ENCODE peak calls at places on chromosome 10, in eight cellular contexts. B is breast epithelium, K is stomach, Z is transverse colon, U is GM12892, L is sigmoid colon, C is esophagus muscularis mucosa, H is spleen. R is an unnamed sample.

GRCh38 chr10:60643874-60644273 is 134.4 kb upstream of the CDK1 start:
- DNase-seq in B (no peak), K (no peak), Z (no peak), U (no peak), L (no peak), C (no peak), H (no peak), R (no peak)

GRCh38 chr10:17736223-17736622 is 15.8 kb upstream of the TMEM236 start:
- DNase-seq in B (no peak), K (no peak), Z (no peak), U (no peak), L (no peak), C (no peak), H (no peak), R (no peak)

GRCh38 chr10:80454526-80455460 is 683 bp downstream of the TSPAN14 start:
- DNase-seq in B (no peak), K (peak; percentile 67), Z (peak; percentile 86), U (peak; percentile 51), L (peak; percentile 78), C (no peak), H (peak; percentile 92), R (no peak)

GRCh38 chr10:133128126-133129081 is 31.6 kb upstream of the KNDC1 start:
- DNase-seq in B (no peak), K (no peak), Z (peak; percentile 5), U (peak; percentile 28), L (peak; percentile 49), C (no peak), H (peak; percentile 75), R (no peak)

GRCh38 chr10:3961082-3961481 is 176.1 kb upstream of the KLF6 start:
- DNase-seq in B (no peak), K (no peak), Z (no peak), U (no peak), L (no peak), C (no peak), H (no peak), R (no peak)

GRCh38 chr10:123800299-123800698 is 91.3 kb downstream of the CPXM2 start:
- DNase-seq in B (no peak), K (no peak), Z (no peak), U (no peak), L (no peak), C (peak; percentile 92), H (no peak), R (no peak)

GRCh38 chr10:90718185-90718584 is 139.7 kb downstream of the HTR7 start:
- DNase-seq in B (no peak), K (no peak), Z (no peak), U (no peak), L (no peak), C (no peak), H (no peak), R (no peak)

GRCh38 chr10:64515975-64516699 is 994.9 kb downstream of the REEP3 start:
- DNase-seq in B (no peak), K (no peak), Z (no peak), U (no peak), L (no peak), C (no peak), H (no peak), R (no peak)

GRCh38 chr10:29430101-29430500 is 141.2 kb downstream of the LYZL1 start:
- DNase-seq in B (no peak), K (no peak), Z (no peak), U (no peak), L (no peak), C (no peak), H (no peak), R (no peak)

GRCh38 chr10:128695326-128695725 is 569.1 kb upstream of the MKI67 start:
- DNase-seq in B (no peak), K (no peak), Z (no peak), U (no peak), L (no peak), C (peak; percentile 37), H (no peak), R (no peak)

GRCh38 chr10:865924-866576 is 65.5 kb downstream of the LARP4B start:
- DNase-seq in B (no peak), K (no peak), Z (no peak), U (no peak), L (no peak), C (no peak), H (no peak), R (no peak)

GRCh38 chr10:4191894-4192293 is 406.9 kb upstream of the KLF6 start:
- DNase-seq in B (no peak), K (no peak), Z (no peak), U (no peak), L (no peak), C (peak; percentile 24), H (no peak), R (no peak)

GRCh38 chr10:75019360-75019759 is 92.1 kb upstream of the SAMD8 start:
- DNase-seq in B (no peak), K (no peak), Z (no peak), U (no peak), L (no peak), C (no peak), H (no peak), R (no peak)

GRCh38 chr10:114266521-114266920 is 27.5 kb downstream of the VWA2 start:
- DNase-seq in B (peak; percentile 56), K (peak; percentile 81), Z (peak; percentile 21), U (no peak), L (no peak), C (no peak), H (no peak), R (peak; percentile 88)

GRCh38 chr10:28169525-28169924 is 133.3 kb downstream of the MPP7 start:
- DNase-seq in B (no peak), K (no peak), Z (no peak), U (no peak), L (no peak), C (no peak), H (no peak), R (no peak)

GRCh38 chr10:80684217-80684616 is 146.5 kb downstream of the SH2D4B start:
- DNase-seq in B (no peak), K (no peak), Z (no peak), U (no peak), L (no peak), C (no peak), H (no peak), R (no peak)

GRCh38 chr10:88243847-88244730 is 339.0 kb downstream of the RNLS start:
- DNase-seq in B (no peak), K (peak; percentile 84), Z (peak; percentile 66), U (no peak), L (no peak), C (no peak), H (peak; percentile 70), R (no peak)

GRCh38 chr10:89382757-89383156 is 4.9 kb downstream of the IFIT1B start:
- DNase-seq in B (no peak), K (no peak), Z (no peak), U (no peak), L (no peak), C (peak; percentile 10), H (no peak), R (no peak)

GRCh38 chr10:84607044-84607443 is 278.7 kb downstream of the CCSER2 start:
- DNase-seq in B (no peak), K (no peak), Z (no peak), U (no peak), L (no peak), C (no peak), H (no peak), R (no peak)

GRCh38 chr10:123421461-123421860 is 244.7 kb upstream of the GPR26 start:
- DNase-seq in B (no peak), K (no peak), Z (no peak), U (no peak), L (no peak), C (no peak), H (no peak), R (no peak)

GRCh38 chr10:74995806-74996205 is 115.7 kb upstream of the SAMD8 start:
- DNase-seq in B (no peak), K (no peak), Z (no peak), U (no peak), L (no peak), C (no peak), H (no peak), R (no peak)

GRCh38 chr10:91465261-91465660 is 55.1 kb downstream of the HECTD2 start:
- DNase-seq in B (no peak), K (no peak), Z (no peak), U (no peak), L (no peak), C (no peak), H (no peak), R (no peak)

GRCh38 chr10:1462521-1462920 is 274.8 kb downstream of the ADARB2 start:
- DNase-seq in B (no peak), K (no peak), Z (no peak), U (no peak), L (no peak), C (no peak), H (no peak), R (no peak)

GRCh38 chr10:102644646-102645387 is 538 bp downstream of the TRIM8 start:
- DNase-seq in B (peak; percentile 75), K (peak; percentile 90), Z (peak; percentile 89), U (no peak), L (peak; percentile 94), C (no peak), H (peak; percentile 97), R (peak; percentile 78)
- TF ChIP-seq POLR2A in B (peak; percentile 0), K (no peak), Z (peak; percentile 75), U (peak; percentile 68), L (no peak), C (no peak), H (peak; percentile 43), R (peak; percentile 13)

GRCh38 chr10:52542891-52543290 is 228.8 kb downstream of the DKK1 start:
- DNase-seq in B (no peak), K (no peak), Z (no peak), U (no peak), L (no peak), C (no peak), H (no peak), R (no peak)
- TF ChIP-seq POLR2AphosphoS5 in B (no peak), K (no peak), Z (no peak), U (no peak), L (no peak), C (no peak), H (no peak), R (no peak)

GRCh38 chr10:129962092-129962494 is 2.0 kb downstream of the EBF3 start:
- DNase-seq in B (no peak), K (no peak), Z (no peak), U (no peak), L (peak; percentile 58), C (no peak), H (peak; percentile 19), R (no peak)

GRCh38 chr10:129964611-129965417 is 740 bp upstream of the EBF3 start:
- DNase-seq in B (no peak), K (no peak), Z (no peak), U (no peak), L (peak; percentile 73), C (no peak), H (peak; percentile 70), R (no peak)

GRCh38 chr10:129963831-129964501 is at the start of gene EBF3:
- DNase-seq in B (peak; percentile 37), K (peak; percentile 50), Z (peak; percentile 44), U (no peak), L (peak; percentile 84), C (no peak), H (peak; percentile 74), R (peak; percentile 44)

GRCh38 chr10:129962558-129963075 is 1.5 kb downstream of the EBF3 start:
- DNase-seq in B (no peak), K (no peak), Z (no peak), U (no peak), L (no peak), C (no peak), H (no peak), R (no peak)

GRCh38 chr10:129963076-129963830 is 821 bp downstream of the EBF3 start:
- DNase-seq in B (no peak), K (no peak), Z (no peak), U (no peak), L (peak; percentile 65), C (no peak), H (peak; percentile 71), R (no peak)
- TF ChIP-seq POLR2A in B (no peak), K (no peak), Z (no peak), U (no peak), L (no peak), C (no peak), H (no peak), R (no peak)

GRCh38 chr10:78552261-78552811 is 516.4 kb upstream of the ZMIZ1 start:
- DNase-seq in B (peak; percentile 47), K (no peak), Z (peak; percentile 48), U (no peak), L (peak; percentile 95), C (peak; percentile 94), H (no peak), R (peak; percentile 15)
- TF ChIP-seq POLR2AphosphoS5 in B (no peak), K (no peak), Z (peak; percentile 29), U (no peak), L (peak; percentile 65), C (peak; percentile 74), H (peak; percentile 44), R (peak; percentile 20)

R was measured in prostate gland.